ENCODE peak calls at places on chromosomes 12 and 14, in five cellular contexts. A is NCI-H1436, Y is GDM1, S is islet precursor cell, M is NCI-H345. G is an unnamed sample.
A peak's percentile ranks its signal among the peaks of the same experiment; 100 is the strongest.

GRCh38 chr14:103144085-103144484 is 20.8 kb downstream of the TNFAIP2 start:
- DNase-seq in A (no peak), Y (no peak), S (no peak), M (no peak), G (no peak)

GRCh38 chr12:102756564-102756963 is 160.5 kb downstream of the PAH start:
- DNase-seq in A (no peak), Y (no peak), S (no peak), M (peak; percentile 90), G (no peak)

GRCh38 chr12:123062682-123063426 is 82.4 kb downstream of the ARL6IP4 start:
- DNase-seq in A (no peak), Y (peak; percentile 44), S (no peak), M (no peak), G (no peak)

GRCh38 chr12:19125325-19125724 is 4.2 kb upstream of the PLEKHA5 start:
- DNase-seq in A (no peak), Y (no peak), S (no peak), M (no peak), G (no peak)

GRCh38 chr14:67514203-67514607 is 18.9 kb upstream of the PLEKHH1 start:
- DNase-seq in A (no peak), Y (no peak), S (no peak), M (peak; percentile 12), G (no peak)

GRCh38 chr12:27652174-27652763 is 44.0 kb upstream of the REP15 start:
- DNase-seq in A (peak; percentile 37), Y (peak; percentile 17), S (peak; percentile 86), M (peak; percentile 59), G (peak; percentile 25)

GRCh38 chr12:46556820-46557524 is 184.4 kb upstream of the SLC38A2 start:
- DNase-seq in A (no peak), Y (no peak), S (no peak), M (no peak), G (no peak)

GRCh38 chr14:102088012-102088792 is 1.4 kb upstream of the HSP90AA1 start:
- DNase-seq in A (no peak), Y (peak; percentile 83), S (peak; percentile 88), M (no peak), G (no peak)

GRCh38 chr12:4274396-4274959 is 916 bp downstream of the CCND2 start:
- DNase-seq in A (no peak), Y (no peak), S (no peak), M (no peak), G (no peak)

GRCh38 chr12:10968765-10969456 is 17.8 kb downstream of the TAS2R50 start:
- DNase-seq in A (no peak), Y (no peak), S (no peak), M (no peak), G (no peak)

GRCh38 chr14:21308132-21308478 is 28.2 kb downstream of the RPGRIP1 start:
- DNase-seq in A (no peak), Y (no peak), S (no peak), M (no peak), G (no peak)

GRCh38 chr14:50717826-50718225 is 49.7 kb upstream of the SAV1 start:
- DNase-seq in A (no peak), Y (no peak), S (no peak), M (no peak), G (no peak)

GRCh38 chr12:121288941-121289340 is 7.6 kb downstream of the CAMKK2 start:
- DNase-seq in A (no peak), Y (no peak), S (no peak), M (no peak), G (no peak)

GRCh38 chr14:58535084-58535483 is 102.7 kb upstream of the DACT1 start:
- DNase-seq in A (no peak), Y (no peak), S (no peak), M (no peak), G (no peak)

GRCh38 chr12:104285740-104286537 is 17.6 kb upstream of the EID3 start:
- DNase-seq in A (no peak), Y (no peak), S (peak; percentile 60), M (peak; percentile 24), G (peak; percentile 32)

GRCh38 chr12:110304061-110304551 is 23.1 kb downstream of the ATP2A2 start:
- DNase-seq in A (no peak), Y (no peak), S (no peak), M (no peak), G (no peak)

GRCh38 chr12:45655753-45656152 is 73.8 kb upstream of the ARID2 start:
- DNase-seq in A (no peak), Y (peak; percentile 10), S (no peak), M (no peak), G (no peak)

GRCh38 chr12:64385468-64385867 is 5.1 kb downstream of the C12orf56 start:
- DNase-seq in A (no peak), Y (no peak), S (no peak), M (no peak), G (no peak)

GRCh38 chr14:95601650-95602049 is 66.8 kb downstream of the GLRX5 start:
- DNase-seq in A (no peak), Y (no peak), S (no peak), M (no peak), G (no peak)

GRCh38 chr12:3437986-3438385 is 53.0 kb upstream of the PRMT8 start:
- DNase-seq in A (no peak), Y (no peak), S (peak; percentile 50), M (no peak), G (no peak)

GRCh38 chr12:56874821-56875220 is 59.4 kb downstream of the SDR9C7 start:
- DNase-seq in A (no peak), Y (no peak), S (no peak), M (no peak), G (no peak)

GRCh38 chr12:91777268-91777997 is 368.2 kb downstream of the BTG1 start:
- DNase-seq in A (no peak), Y (no peak), S (peak; percentile 85), M (no peak), G (no peak)

GRCh38 chr14:93009471-93010117 is 86.6 kb downstream of the CHGA start:
- DNase-seq in A (no peak), Y (no peak), S (peak; percentile 74), M (no peak), G (no peak)

GRCh38 chr12:127292736-127293135 is 974.2 kb upstream of the TMEM132C start:
- DNase-seq in A (no peak), Y (no peak), S (peak; percentile 27), M (no peak), G (no peak)

GRCh38 chr12:51647647-51648046 is 56.6 kb downstream of the SCN8A start:
- DNase-seq in A (no peak), Y (no peak), S (no peak), M (no peak), G (no peak)

GRCh38 chr12:131773582-131774221 is 54.5 kb upstream of the MMP17 start:
- DNase-seq in A (no peak), Y (no peak), S (no peak), M (no peak), G (no peak)

GRCh38 chr12:103799504-103800251 is 41.4 kb downstream of the NT5DC3 start:
- DNase-seq in A (peak; percentile 64), Y (no peak), S (peak; percentile 30), M (peak; percentile 96), G (peak; percentile 36)

GRCh38 chr12:32134144-32134888 is 27.7 kb downstream of the BICD1 start:
- DNase-seq in A (no peak), Y (peak; percentile 8), S (no peak), M (no peak), G (no peak)

GRCh38 chr14:84074626-84075025 is 1455.3 kb upstream of the FLRT2 start:
- DNase-seq in A (no peak), Y (no peak), S (no peak), M (no peak), G (no peak)

GRCh38 chr12:79374543-79374942 is 316.2 kb downstream of the PAWR start:
- DNase-seq in A (no peak), Y (no peak), S (no peak), M (no peak), G (peak; percentile 29)

G was measured in NCI-H2227 treated with DMSO at 0.1 percent for 48 hours.